ENCODE peak calls at places on chromosomes 3 and 15, in seven cellular contexts. One of them, this sample, is unnamed.

GRCh38 chr3:36635731-36636130 is 128.6 kb downstream of the DCLK3 start:
- DNase-seq in K562: no peak
- DNase-seq in HL-60: no peak
- DNase-seq in LHCN-M2: no peak
- DNase-seq in RWPE1: no peak
- DNase-seq in RWPE2: no peak
- DNase-seq in H9: no peak
- DNase-seq in this sample: no peak

GRCh38 chr3:132231633-132232032 is 85.6 kb upstream of the ACP3 start:
- DNase-seq in K562: no peak
- DNase-seq in HL-60: peak
- DNase-seq in LHCN-M2: peak
- DNase-seq in RWPE1: no peak
- DNase-seq in RWPE2: no peak
- DNase-seq in H9: no peak
- DNase-seq in this sample: no peak

GRCh38 chr3:187401861-187402260 is 33.7 kb downstream of the RTP4 start:
- DNase-seq in K562: no peak
- DNase-seq in HL-60: no peak
- DNase-seq in LHCN-M2: no peak
- DNase-seq in RWPE1: no peak
- DNase-seq in RWPE2: no peak
- DNase-seq in H9: no peak
- DNase-seq in this sample: no peak

GRCh38 chr15:86555939-86556725 is 476.5 kb downstream of the AGBL1 start:
- DNase-seq in K562: no peak
- DNase-seq in HL-60: no peak
- DNase-seq in LHCN-M2: peak
- DNase-seq in RWPE1: peak
- DNase-seq in RWPE2: no peak
- DNase-seq in H9: no peak
- DNase-seq in this sample: no peak

GRCh38 chr15:96893159-96893906 is 562.8 kb downstream of the NR2F2 start:
- DNase-seq in K562: no peak
- DNase-seq in HL-60: no peak
- DNase-seq in LHCN-M2: peak
- DNase-seq in RWPE1: peak
- DNase-seq in RWPE2: no peak
- DNase-seq in H9: no peak
- DNase-seq in this sample: no peak

GRCh38 chr3:139460096-139460495 is 16.2 kb downstream of the RBP2 start:
- DNase-seq in K562: no peak
- DNase-seq in HL-60: no peak
- DNase-seq in LHCN-M2: no peak
- DNase-seq in RWPE1: no peak
- DNase-seq in RWPE2: no peak
- DNase-seq in H9: no peak
- DNase-seq in this sample: no peak

GRCh38 chr15:65883571-65883970 is 14.3 kb downstream of the RAB11A start:
- DNase-seq in K562: no peak
- DNase-seq in HL-60: no peak
- DNase-seq in LHCN-M2: no peak
- DNase-seq in RWPE1: no peak
- DNase-seq in RWPE2: no peak
- DNase-seq in H9: no peak
- DNase-seq in this sample: no peak

GRCh38 chr15:100721758-100722550 is 119.6 kb downstream of the ASB7 start:
- DNase-seq in K562: no peak
- DNase-seq in HL-60: peak
- DNase-seq in LHCN-M2: peak
- DNase-seq in RWPE1: peak
- DNase-seq in RWPE2: peak
- DNase-seq in H9: peak
- DNase-seq in this sample: no peak

GRCh38 chr3:189324538-189325138 is 152.9 kb downstream of the TPRG1 start:
- DNase-seq in K562: no peak
- DNase-seq in HL-60: peak
- DNase-seq in LHCN-M2: peak
- DNase-seq in RWPE1: peak
- DNase-seq in RWPE2: peak
- DNase-seq in H9: no peak
- DNase-seq in this sample: no peak

GRCh38 chr3:173993299-173993698 is 595.8 kb downstream of the NLGN1 start:
- DNase-seq in K562: no peak
- DNase-seq in HL-60: no peak
- DNase-seq in LHCN-M2: peak
- DNase-seq in RWPE1: peak
- DNase-seq in RWPE2: no peak
- DNase-seq in H9: no peak
- DNase-seq in this sample: no peak

GRCh38 chr3:111311709-111312235 is 230.2 kb upstream of the CD96 start:
- DNase-seq in K562: no peak
- DNase-seq in HL-60: no peak
- DNase-seq in LHCN-M2: no peak
- DNase-seq in RWPE1: no peak
- DNase-seq in RWPE2: no peak
- DNase-seq in H9: no peak
- DNase-seq in this sample: no peak

GRCh38 chr15:57135800-57136199 is 217.4 kb downstream of the TCF12 start:
- DNase-seq in K562: no peak
- DNase-seq in HL-60: no peak
- DNase-seq in LHCN-M2: no peak
- DNase-seq in RWPE1: no peak
- DNase-seq in RWPE2: no peak
- DNase-seq in H9: no peak
- DNase-seq in this sample: no peak

GRCh38 chr3:140467104-140467577 is 210.7 kb upstream of the TRIM42 start:
- DNase-seq in K562: no peak
- DNase-seq in HL-60: no peak
- DNase-seq in LHCN-M2: peak
- DNase-seq in RWPE1: no peak
- DNase-seq in RWPE2: no peak
- DNase-seq in H9: no peak
- DNase-seq in this sample: no peak

GRCh38 chr3:168909260-168909659 is 754.3 kb downstream of the MECOM start:
- DNase-seq in K562: no peak
- DNase-seq in HL-60: no peak
- DNase-seq in LHCN-M2: no peak
- DNase-seq in RWPE1: no peak
- DNase-seq in RWPE2: no peak
- DNase-seq in H9: no peak
- DNase-seq in this sample: no peak